ENCODE peak calls at places on chromosomes 13 and 19, in five cellular contexts. L is gastrocnemius medialis, Y is cardiac fibroblast, Z is aorta, A is heart left ventricle. T is an unnamed sample.
A peak's percentile ranks its signal among the peaks of the same experiment; 100 is the strongest.

GRCh38 chr13:24192036-24192810 is 31.7 kb downstream of the SPATA13 start:
- DNase-seq in L (no peak), Y (no peak), Z (no peak), A (no peak), T (no peak)

GRCh38 chr13:44752184-44752583 is 176.1 kb upstream of the TSC22D1 start:
- DNase-seq in L (peak; percentile 48), Y (no peak), Z (no peak), A (no peak), T (no peak)

GRCh38 chr13:44764334-44764733 is 188.2 kb upstream of the TSC22D1 start:
- DNase-seq in L (no peak), Y (no peak), Z (no peak), A (no peak), T (no peak)

GRCh38 chr13:19056984-19057490 is 124.6 kb downstream of the TUBA3C start:
- DNase-seq in L (no peak), Y (no peak), Z (no peak), A (no peak), T (no peak)

GRCh38 chr13:74770361-74770760 is 636.2 kb upstream of the KLF12 start:
- DNase-seq in L (no peak), Y (peak; percentile 97), Z (no peak), A (no peak), T (no peak)

GRCh38 chr13:30869491-30869890 is 36.6 kb upstream of the MEDAG start:
- DNase-seq in L (peak; percentile 41), Y (peak; percentile 53), Z (peak; percentile 80), A (no peak), T (no peak)

GRCh38 chr19:16594131-16594586 is 21.9 kb upstream of the SLC35E1 start:
- DNase-seq in L (no peak), Y (no peak), Z (no peak), A (peak; percentile 63), T (peak; percentile 77)

GRCh38 chr13:59883885-59884284 is 279.8 kb downstream of the DIAPH3 start:
- DNase-seq in L (no peak), Y (no peak), Z (no peak), A (no peak), T (no peak)

GRCh38 chr19:45777395-45777961 is 4.8 kb downstream of the DMPK start:
- DNase-seq in L (no peak), Y (no peak), Z (no peak), A (no peak), T (no peak)

GRCh38 chr13:24619302-24619701 is 60.9 kb upstream of the ATP12A start:
- DNase-seq in L (no peak), Y (no peak), Z (no peak), A (no peak), T (no peak)

GRCh38 chr19:2488942-2489731 is 13.2 kb downstream of the GADD45B start:
- DNase-seq in L (peak; percentile 51), Y (peak; percentile 50), Z (peak; percentile 86), A (peak; percentile 85), T (no peak)

GRCh38 chr19:49110567-49110966 is 3.6 kb upstream of the LIN7B start:
- DNase-seq in L (no peak), Y (peak; percentile 59), Z (no peak), A (no peak), T (no peak)

GRCh38 chr13:65808061-65808460 is 1422.1 kb downstream of the PCDH9 start:
- DNase-seq in L (no peak), Y (peak; percentile 71), Z (no peak), A (no peak), T (no peak)

GRCh38 chr19:37007587-37008220 is 70.5 kb upstream of the ZNF420 start:
- DNase-seq in L (peak; percentile 15), Y (peak; percentile 69), Z (peak; percentile 58), A (peak; percentile 90), T (peak; percentile 38)

GRCh38 chr13:49021953-49022352 is 46.2 kb downstream of the FNDC3A start:
- DNase-seq in L (no peak), Y (no peak), Z (no peak), A (no peak), T (no peak)

GRCh38 chr19:45467115-45467455 is 711 bp upstream of the FOSB start:
- DNase-seq in L (no peak), Y (peak; percentile 31), Z (no peak), A (no peak), T (no peak)

GRCh38 chr19:54164369-54165068 is 5.0 kb upstream of the LENG1 start:
- DNase-seq in L (no peak), Y (peak; percentile 64), Z (peak; percentile 86), A (peak; percentile 91), T (peak; percentile 42)

GRCh38 chr13:78742659-78743058 is 83.7 kb upstream of the OBI1 start:
- DNase-seq in L (no peak), Y (no peak), Z (no peak), A (no peak), T (no peak)

GRCh38 chr13:99370476-99371272 is 63.5 kb upstream of the GPR183 start:
- DNase-seq in L (no peak), Y (no peak), Z (no peak), A (no peak), T (no peak)

GRCh38 chr13:79407349-79407979 is 1.4 kb upstream of the RBM26 start:
- DNase-seq in L (no peak), Y (no peak), Z (no peak), A (no peak), T (no peak)

GRCh38 chr19:35851213-35852028 is 883 bp downstream of the NPHS1 start:
- DNase-seq in L (no peak), Y (no peak), Z (no peak), A (no peak), T (no peak)

GRCh38 chr13:101065314-101065713 is 351.0 kb downstream of the NALCN start:
- DNase-seq in L (no peak), Y (peak; percentile 2), Z (no peak), A (no peak), T (no peak)

GRCh38 chr13:37868691-37869505 is 674 bp downstream of the TRPC4 start:
- DNase-seq in L (no peak), Y (peak; percentile 51), Z (no peak), A (no peak), T (no peak)

GRCh38 chr13:29917573-29918091 is 67.2 kb upstream of the UBL3 start:
- DNase-seq in L (no peak), Y (peak; percentile 21), Z (no peak), A (no peak), T (no peak)

GRCh38 chr19:12660980-12661379 is 5.6 kb downstream of the MAN2B1 start:
- DNase-seq in L (no peak), Y (no peak), Z (no peak), A (no peak), T (no peak)

GRCh38 chr19:29745253-29745652 is 30.2 kb upstream of the C19orf12 start:
- DNase-seq in L (no peak), Y (no peak), Z (no peak), A (no peak), T (no peak)

GRCh38 chr19:2059422-2060201 is 8.6 kb upstream of the MKNK2 start:
- DNase-seq in L (peak; percentile 97), Y (peak; percentile 75), Z (peak; percentile 80), A (peak; percentile 83), T (no peak)

GRCh38 chr13:80408270-80408669 is 67.3 kb upstream of the SPRY2 start:
- DNase-seq in L (no peak), Y (no peak), Z (no peak), A (no peak), T (no peak)

GRCh38 chr13:39035799-39036198 is 2.1 kb downstream of the PROSER1 start:
- DNase-seq in L (no peak), Y (no peak), Z (no peak), A (no peak), T (no peak)

GRCh38 chr13:39037880-39038568 is at the start of the genes NHLRC3 and PROSER1:
- DNase-seq in L (peak; percentile 88), Y (peak; percentile 92), Z (peak; percentile 96), A (peak; percentile 91), T (peak; percentile 88)

GRCh38 chr13:39037410-39037879 is 444 bp downstream of the PROSER1 start:
- DNase-seq in L (no peak), Y (no peak), Z (no peak), A (no peak), T (no peak)

GRCh38 chr13:39035204-39035603 is 2.7 kb downstream of the PROSER1 start:
- DNase-seq in L (no peak), Y (no peak), Z (no peak), A (no peak), T (no peak)

GRCh38 chr13:39036212-39036611 is 1.7 kb downstream of the PROSER1 start:
- DNase-seq in L (no peak), Y (peak; percentile 42), Z (no peak), A (no peak), T (peak; percentile 22)
- H3K4me3 ChIP-seq in L (peak overlapping the region; percentile 94), Y (peak overlapping the region; percentile 92), Z (peak overlapping the region; percentile 100), A (peak overlapping the region; percentile 94), T (peak overlapping the region; percentile 72)

GRCh38 chr13:40984670-40985366 is 34.3 kb downstream of the ELF1 start:
- DNase-seq in L (no peak), Y (peak; percentile 50), Z (no peak), A (no peak), T (peak; percentile 58)
- H3K4me3 ChIP-seq in L (peak overlapping the region; percentile 16), Y (peak overlapping the region; percentile 7), Z (no peak overlapping the region), A (peak overlapping the region; percentile 47), T (peak overlapping the region; percentile 37)

DNA sequence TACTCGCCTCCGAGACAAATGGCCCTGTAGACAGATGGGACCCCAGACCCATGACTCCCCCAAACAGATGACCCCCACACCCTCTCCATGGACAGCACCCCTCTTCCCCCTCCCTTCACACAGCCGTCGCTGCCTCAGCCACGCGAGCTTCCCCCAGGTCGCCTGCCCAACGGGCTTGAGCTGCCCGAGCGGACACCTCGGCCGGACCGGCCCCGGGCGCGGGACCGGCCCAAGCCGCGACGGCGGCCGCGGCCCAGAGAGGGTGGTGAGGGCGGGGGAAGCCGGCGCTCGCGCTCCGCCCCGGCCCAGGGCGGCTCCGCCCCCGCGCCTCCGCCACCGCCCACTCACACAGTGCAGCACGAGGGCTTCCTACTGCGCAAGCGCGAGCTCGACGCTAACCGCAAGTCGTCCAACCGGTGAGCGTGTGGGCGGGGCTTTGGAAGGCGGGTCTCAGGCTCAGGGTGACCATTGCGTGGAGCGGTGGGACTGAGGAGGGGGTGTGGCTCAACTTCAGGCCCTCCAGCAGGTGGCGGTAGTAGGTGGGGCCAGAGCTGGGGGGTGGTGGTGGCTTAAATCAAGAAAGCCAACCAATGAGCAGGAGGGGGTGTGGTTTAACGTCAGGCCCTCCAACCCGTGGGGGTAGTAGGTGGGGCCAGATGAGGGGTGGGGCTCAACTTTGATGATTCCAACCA is 6.2 kb upstream of the SHKBP1 start:
- DNase-seq in L (peak; percentile 100), Y (peak; percentile 100), Z (peak; percentile 100), A (peak; percentile 100), T (peak; percentile 97)
- H3K4me3 ChIP-seq in L (peak overlapping the region; percentile 41), Y (peak overlapping the region; percentile 60), Z (peak overlapping the region; percentile 11), A (peak overlapping the region; percentile 50), T (peak overlapping the region; percentile 17)

GRCh38 chr13:110233682-110234280 is 73.2 kb downstream of the COL4A1 start:
- DNase-seq in L (no peak), Y (peak; percentile 75), Z (no peak), A (no peak), T (no peak)
- H3K4me3 ChIP-seq in L (no peak overlapping the region), Y (peak overlapping the region; percentile 20), Z (no peak overlapping the region), A (no peak overlapping the region), T (no peak overlapping the region)

DNA sequence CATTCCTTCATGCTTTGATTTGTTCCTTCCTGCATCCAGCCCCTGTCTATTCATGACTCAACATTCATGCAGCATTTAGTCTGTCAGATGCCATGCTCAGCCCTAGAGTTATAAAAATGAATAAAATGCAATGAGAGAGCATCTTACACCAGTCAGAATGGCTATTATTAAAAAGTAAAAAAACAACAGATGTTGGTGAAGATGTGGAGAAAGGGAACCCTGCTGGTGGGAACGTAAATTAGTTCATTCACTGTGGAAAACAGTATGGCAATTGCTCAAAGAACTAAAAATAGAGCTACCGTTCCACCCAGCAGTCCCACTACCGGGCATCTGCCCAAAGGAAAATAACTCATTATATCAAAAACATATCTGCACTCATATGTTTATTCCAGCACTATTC is 70.0 kb upstream of the GTF3A start:
- DNase-seq in L (no peak), Y (peak; percentile 41), Z (no peak), A (no peak), T (no peak)
- H3K4me3 ChIP-seq in L (no peak overlapping the region), Y (no peak overlapping the region), Z (no peak overlapping the region), A (no peak overlapping the region), T (no peak overlapping the region)

GRCh38 chr19:55491546-55492360 is 3.5 kb downstream of the SSC5D start:
- DNase-seq in L (no peak), Y (no peak), Z (no peak), A (no peak), T (no peak)
- H3K4me3 ChIP-seq in L (no peak overlapping the region), Y (no peak overlapping the region), Z (no peak overlapping the region), A (no peak overlapping the region), T (no peak overlapping the region)